ENCODE peak calls at places on chromosomes 3 and 15, in seven cellular contexts. One of them, this sample, is unnamed. For H3K27me3 and H3K4me1, the result is how much of the 10 kb centered on the place peaks cover.

GRCh38 chr15:87268675-87269074 is 987.9 kb downstream of the NTRK3 start:
- DNase-seq in GM23338: no peak
- DNase-seq in CD4-positive, CD25-positive, alpha-beta regulatory T cell: no peak
- DNase-seq in left ventricle myocardium inferior: no peak
- DNase-seq in right lobe of liver: no peak
- DNase-seq in GM12878: no peak
- DNase-seq in psoas muscle: no peak
- DNase-seq in this sample: no peak

GRCh38 chr3:184160456-184160855 is 5.3 kb downstream of the DVL3 start:
- DNase-seq in CD4-positive, CD25-positive, alpha-beta regulatory T cell: no peak
- DNase-seq in right lobe of liver: no peak
- DNase-seq in GM12878: no peak
- DNase-seq in GM23338: no peak
- DNase-seq in psoas muscle: no peak
- DNase-seq in left ventricle myocardium inferior: no peak
- DNase-seq in this sample: no peak

GRCh38 chr15:75631935-75632334 is 6.4 kb upstream of the SNUPN start:
- DNase-seq in CD4-positive, CD25-positive, alpha-beta regulatory T cell: no peak
- DNase-seq in right lobe of liver: no peak
- DNase-seq in GM12878: no peak
- DNase-seq in psoas muscle: no peak
- DNase-seq in left ventricle myocardium inferior: no peak
- DNase-seq in GM23338: no peak
- DNase-seq in this sample: no peak

GRCh38 chr3:123521179-123521969 is 63.5 kb downstream of the HACD2 start:
- DNase-seq in left ventricle myocardium inferior: no peak
- DNase-seq in GM23338: no peak
- DNase-seq in GM12878: no peak
- DNase-seq in right lobe of liver: no peak
- DNase-seq in CD4-positive, CD25-positive, alpha-beta regulatory T cell: no peak
- DNase-seq in psoas muscle: no peak
- DNase-seq in this sample: no peak

GRCh38 chr3:193771011-193771697 is 178.1 kb downstream of the OPA1 start:
- DNase-seq in GM12878: no peak
- DNase-seq in psoas muscle: no peak
- DNase-seq in GM23338: no peak
- DNase-seq in right lobe of liver: no peak
- DNase-seq in CD4-positive, CD25-positive, alpha-beta regulatory T cell: no peak
- DNase-seq in left ventricle myocardium inferior: no peak
- DNase-seq in this sample: no peak

GRCh38 chr15:79101866-79102581 is 11.4 kb upstream of the RASGRF1 start:
- DNase-seq in right lobe of liver: no peak
- DNase-seq in left ventricle myocardium inferior: no peak
- DNase-seq in GM12878: no peak
- DNase-seq in GM23338: no peak
- DNase-seq in psoas muscle: no peak
- DNase-seq in CD4-positive, CD25-positive, alpha-beta regulatory T cell: no peak
- DNase-seq in this sample: no peak

GRCh38 chr3:139317660-139318430 is 26.0 kb upstream of the MRPS22 start:
- DNase-seq in CD4-positive, CD25-positive, alpha-beta regulatory T cell: no peak
- DNase-seq in psoas muscle: no peak
- DNase-seq in GM23338: no peak
- DNase-seq in right lobe of liver: no peak
- DNase-seq in left ventricle myocardium inferior: no peak
- DNase-seq in GM12878: no peak
- DNase-seq in this sample: peak

GRCh38 chr3:193130576-193130975 is 110.4 kb upstream of the PLAAT1 start:
- DNase-seq in right lobe of liver: no peak
- DNase-seq in psoas muscle: no peak
- DNase-seq in CD4-positive, CD25-positive, alpha-beta regulatory T cell: no peak
- DNase-seq in left ventricle myocardium inferior: no peak
- DNase-seq in GM23338: no peak
- DNase-seq in GM12878: no peak
- DNase-seq in this sample: no peak

GRCh38 chr15:87033056-87033455 is 953.4 kb downstream of the AGBL1 start:
- DNase-seq in psoas muscle: no peak
- DNase-seq in GM12878: no peak
- DNase-seq in GM23338: no peak
- DNase-seq in right lobe of liver: no peak
- DNase-seq in left ventricle myocardium inferior: no peak
- DNase-seq in CD4-positive, CD25-positive, alpha-beta regulatory T cell: no peak
- DNase-seq in this sample: no peak

GRCh38 chr15:36757189-36757814 is 177.9 kb downstream of the CDIN1 start:
- DNase-seq in GM23338: no peak
- DNase-seq in left ventricle myocardium inferior: no peak
- DNase-seq in psoas muscle: no peak
- DNase-seq in right lobe of liver: no peak
- DNase-seq in GM12878: no peak
- DNase-seq in CD4-positive, CD25-positive, alpha-beta regulatory T cell: no peak
- DNase-seq in this sample: no peak

GRCh38 chr15:96361309-96362000 is 31.0 kb downstream of the NR2F2 start:
- DNase-seq in GM23338: peak
- DNase-seq in GM12878: no peak
- DNase-seq in right lobe of liver: no peak
- DNase-seq in CD4-positive, CD25-positive, alpha-beta regulatory T cell: no peak
- DNase-seq in left ventricle myocardium inferior: no peak
- DNase-seq in psoas muscle: no peak
- DNase-seq in this sample: no peak

GRCh38 chr15:96360581-96361308 is 30.2 kb downstream of the NR2F2 start:
- DNase-seq in GM12878: no peak
- DNase-seq in CD4-positive, CD25-positive, alpha-beta regulatory T cell: no peak
- DNase-seq in GM23338: peak
- DNase-seq in left ventricle myocardium inferior: no peak
- DNase-seq in right lobe of liver: no peak
- DNase-seq in psoas muscle: no peak
- DNase-seq in this sample: no peak

GRCh38 chr15:96363692-96364091 is 33.2 kb downstream of the NR2F2 start:
- DNase-seq in CD4-positive, CD25-positive, alpha-beta regulatory T cell: no peak
- DNase-seq in left ventricle myocardium inferior: no peak
- DNase-seq in psoas muscle: no peak
- DNase-seq in GM12878: no peak
- DNase-seq in right lobe of liver: no peak
- DNase-seq in GM23338: peak
- DNase-seq in this sample: no peak

GRCh38 chr15:96362001-96362758 is 31.7 kb downstream of the NR2F2 start:
- DNase-seq in left ventricle myocardium inferior: no peak
- DNase-seq in CD4-positive, CD25-positive, alpha-beta regulatory T cell: no peak
- DNase-seq in GM12878: no peak
- DNase-seq in GM23338: peak
- DNase-seq in psoas muscle: no peak
- DNase-seq in right lobe of liver: no peak
- DNase-seq in this sample: no peak

DNA sequence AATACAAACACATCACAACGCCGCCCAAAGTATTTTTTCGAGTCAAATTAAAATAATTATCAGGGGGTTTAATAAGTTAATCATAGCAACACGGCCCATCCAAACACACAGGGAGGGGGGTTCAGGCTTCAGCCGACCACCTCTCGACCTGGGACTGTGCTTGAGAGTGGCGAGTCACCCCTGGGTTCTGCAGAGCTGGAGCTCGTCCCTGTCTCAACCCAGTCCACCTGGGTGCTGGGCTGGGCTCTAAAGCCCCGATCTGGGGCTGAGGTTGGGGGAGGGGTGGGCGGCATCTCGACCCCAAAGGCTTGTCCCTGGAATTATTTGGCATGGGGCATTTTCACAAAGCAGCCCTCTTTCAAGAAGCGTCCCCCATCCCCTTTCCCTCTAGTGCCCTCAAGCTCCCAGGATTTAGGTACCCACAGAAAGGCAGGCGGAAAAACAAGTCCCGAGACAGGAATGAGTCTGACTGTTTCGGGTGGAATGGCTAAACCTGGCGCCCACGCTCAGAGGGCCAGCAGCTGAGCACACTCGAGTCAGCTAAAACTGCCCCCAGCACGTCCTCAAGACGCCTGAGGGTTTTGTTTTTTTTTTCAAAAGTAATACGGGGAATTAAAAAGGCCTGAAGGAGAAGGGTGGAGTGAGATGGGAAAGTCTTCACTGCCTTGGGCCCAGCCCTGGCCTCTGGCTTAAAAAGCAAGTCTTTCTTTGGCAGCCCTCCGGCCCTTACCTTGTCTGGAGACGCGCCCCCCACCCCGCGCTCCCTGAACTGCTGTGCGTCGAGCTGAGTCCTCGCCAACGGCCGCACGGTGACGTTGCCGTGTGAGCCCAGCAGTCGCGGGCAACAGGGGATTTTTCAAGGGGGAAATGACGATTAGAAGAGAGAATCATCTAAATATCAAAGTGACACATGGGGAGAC is 32.5 kb downstream of the NR2F2 start:
- DNase-seq in GM12878: no peak
- DNase-seq in right lobe of liver: no peak
- DNase-seq in CD4-positive, CD25-positive, alpha-beta regulatory T cell: no peak
- DNase-seq in GM23338: peak
- DNase-seq in psoas muscle: no peak
- DNase-seq in left ventricle myocardium inferior: no peak
- DNase-seq in this sample: no peak
- H3K27me3 ChIP-seq in GM12878: under half
- H3K27me3 ChIP-seq in right lobe of liver: under half
- H3K27me3 ChIP-seq in CD4-positive, CD25-positive, alpha-beta regulatory T cell: half or more
- H3K27me3 ChIP-seq in GM23338: half or more
- H3K27me3 ChIP-seq in psoas muscle: half or more
- H3K27me3 ChIP-seq in left ventricle myocardium inferior: half or more
- H3K27me3 ChIP-seq in this sample: under half

GRCh38 chr15:84950570-84951111 is 31.0 kb upstream of the PDE8A start:
- DNase-seq in right lobe of liver: no peak
- DNase-seq in CD4-positive, CD25-positive, alpha-beta regulatory T cell: no peak
- DNase-seq in GM12878: no peak
- DNase-seq in left ventricle myocardium inferior: no peak
- DNase-seq in psoas muscle: no peak
- DNase-seq in GM23338: no peak
- DNase-seq in this sample: no peak

GRCh38 chr15:84949845-84950569 is 31.6 kb upstream of the PDE8A start:
- DNase-seq in left ventricle myocardium inferior: no peak
- DNase-seq in GM12878: no peak
- DNase-seq in right lobe of liver: no peak
- DNase-seq in psoas muscle: no peak
- DNase-seq in CD4-positive, CD25-positive, alpha-beta regulatory T cell: no peak
- DNase-seq in GM23338: no peak
- DNase-seq in this sample: no peak

GRCh38 chr15:84946772-84947489 is 34.7 kb upstream of the PDE8A start:
- DNase-seq in GM23338: no peak
- DNase-seq in right lobe of liver: peak
- DNase-seq in left ventricle myocardium inferior: peak
- DNase-seq in GM12878: no peak
- DNase-seq in CD4-positive, CD25-positive, alpha-beta regulatory T cell: no peak
- DNase-seq in psoas muscle: no peak
- DNase-seq in this sample: no peak

GRCh38 chr15:84947947-84948830 is 33.5 kb upstream of the PDE8A start:
- DNase-seq in right lobe of liver: no peak
- DNase-seq in GM23338: no peak
- DNase-seq in left ventricle myocardium inferior: peak
- DNase-seq in CD4-positive, CD25-positive, alpha-beta regulatory T cell: no peak
- DNase-seq in GM12878: no peak
- DNase-seq in psoas muscle: peak
- DNase-seq in this sample: no peak

GRCh38 chr15:84949043-84949442 is 32.6 kb upstream of the PDE8A start:
- DNase-seq in psoas muscle: no peak
- DNase-seq in left ventricle myocardium inferior: no peak
- DNase-seq in CD4-positive, CD25-positive, alpha-beta regulatory T cell: no peak
- DNase-seq in GM12878: no peak
- DNase-seq in GM23338: no peak
- DNase-seq in right lobe of liver: no peak
- DNase-seq in this sample: no peak
- H3K4me3 ChIP-seq in psoas muscle: no peak
- H3K4me3 ChIP-seq in left ventricle myocardium inferior: no peak
- H3K4me3 ChIP-seq in CD4-positive, CD25-positive, alpha-beta regulatory T cell: no peak
- H3K4me3 ChIP-seq in GM12878: no peak
- H3K4me3 ChIP-seq in GM23338: no peak
- H3K4me3 ChIP-seq in right lobe of liver: no peak
- H3K4me3 ChIP-seq in this sample: no peak

GRCh38 chr3:46942481-46943236 is 33.9 kb downstream of the CCDC12 start:
- DNase-seq in left ventricle myocardium inferior: no peak
- DNase-seq in GM23338: no peak
- DNase-seq in psoas muscle: no peak
- DNase-seq in GM12878: no peak
- DNase-seq in CD4-positive, CD25-positive, alpha-beta regulatory T cell: no peak
- DNase-seq in right lobe of liver: no peak
- DNase-seq in this sample: no peak
- H3K4me1 ChIP-seq in left ventricle myocardium inferior: half or more
- H3K4me1 ChIP-seq in GM23338: under half
- H3K4me1 ChIP-seq in psoas muscle: half or more
- H3K4me1 ChIP-seq in GM12878: under half
- H3K4me1 ChIP-seq in CD4-positive, CD25-positive, alpha-beta regulatory T cell: under half
- H3K4me1 ChIP-seq in right lobe of liver: under half
- H3K4me1 ChIP-seq in this sample: half or more

GRCh38 chr3:186359078-186359477 is 3.0 kb downstream of the DGKG start:
- DNase-seq in GM12878: no peak
- DNase-seq in left ventricle myocardium inferior: no peak
- DNase-seq in right lobe of liver: no peak
- DNase-seq in CD4-positive, CD25-positive, alpha-beta regulatory T cell: no peak
- DNase-seq in GM23338: no peak
- DNase-seq in psoas muscle: no peak
- DNase-seq in this sample: no peak
- H3K27me3 ChIP-seq in GM12878: under half
- H3K27me3 ChIP-seq in left ventricle myocardium inferior: under half
- H3K27me3 ChIP-seq in right lobe of liver: under half
- H3K27me3 ChIP-seq in CD4-positive, CD25-positive, alpha-beta regulatory T cell: under half
- H3K27me3 ChIP-seq in GM23338: half or more
- H3K27me3 ChIP-seq in psoas muscle: under half
- H3K27me3 ChIP-seq in this sample: half or more

GRCh38 chr3:61748288-61748687 is 186.9 kb downstream of the PTPRG start:
- DNase-seq in right lobe of liver: no peak
- DNase-seq in CD4-positive, CD25-positive, alpha-beta regulatory T cell: no peak
- DNase-seq in psoas muscle: no peak
- DNase-seq in left ventricle myocardium inferior: no peak
- DNase-seq in GM12878: no peak
- DNase-seq in GM23338: no peak
- DNase-seq in this sample: no peak
- H3K4me3 ChIP-seq in right lobe of liver: no peak
- H3K4me3 ChIP-seq in CD4-positive, CD25-positive, alpha-beta regulatory T cell: no peak
- H3K4me3 ChIP-seq in psoas muscle: no peak
- H3K4me3 ChIP-seq in left ventricle myocardium inferior: no peak
- H3K4me3 ChIP-seq in GM12878: no peak
- H3K4me3 ChIP-seq in GM23338: no peak
- H3K4me3 ChIP-seq in this sample: no peak

DNA sequence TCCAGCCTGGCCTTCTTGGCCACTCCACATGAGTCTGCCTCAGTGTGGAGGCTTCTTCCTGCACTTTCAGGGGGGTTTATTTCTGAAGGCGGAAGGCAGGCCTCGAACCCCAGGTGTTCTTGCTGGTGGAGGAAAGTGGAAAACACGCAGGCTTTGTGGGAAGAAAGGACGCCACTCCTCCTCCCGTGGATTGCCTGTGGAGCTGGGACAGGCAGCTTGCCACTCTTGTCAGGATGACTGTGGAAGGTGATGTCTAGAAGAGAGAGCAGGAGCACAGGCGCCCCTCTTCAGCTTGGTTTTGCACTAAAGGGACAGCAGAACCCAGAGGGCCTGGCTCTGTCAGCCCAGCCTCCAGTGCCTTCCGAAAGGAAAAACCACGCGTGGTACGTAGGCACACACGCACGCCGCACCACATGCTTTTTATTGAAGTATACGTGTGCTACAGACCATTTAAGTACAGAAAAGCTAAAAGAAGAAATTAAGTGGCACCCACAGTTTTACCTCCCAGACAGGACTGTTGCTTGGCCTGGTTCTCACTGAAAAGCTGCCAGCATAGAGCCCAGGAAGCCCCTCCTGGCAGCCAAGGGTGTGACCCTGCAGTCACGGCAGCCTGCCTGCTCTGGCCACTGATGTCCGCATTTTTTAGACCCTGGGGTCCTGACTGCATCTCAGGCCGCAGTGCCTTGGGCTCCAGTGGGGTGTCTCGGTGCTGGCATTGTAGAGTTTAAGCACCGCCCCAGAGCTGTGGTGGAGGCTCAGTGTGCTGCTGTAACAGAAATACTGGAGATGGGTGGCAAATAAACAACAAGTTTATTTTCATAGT is 21.6 kb downstream of the KLF13 start:
- DNase-seq in left ventricle myocardium inferior: peak
- DNase-seq in GM12878: no peak
- DNase-seq in GM23338: no peak
- DNase-seq in right lobe of liver: peak
- DNase-seq in CD4-positive, CD25-positive, alpha-beta regulatory T cell: no peak
- DNase-seq in psoas muscle: no peak
- DNase-seq in this sample: no peak
- H3K4me1 ChIP-seq in left ventricle myocardium inferior: half or more
- H3K4me1 ChIP-seq in GM12878: half or more
- H3K4me1 ChIP-seq in GM23338: under half
- H3K4me1 ChIP-seq in right lobe of liver: under half
- H3K4me1 ChIP-seq in CD4-positive, CD25-positive, alpha-beta regulatory T cell: half or more
- H3K4me1 ChIP-seq in psoas muscle: half or more
- H3K4me1 ChIP-seq in this sample: under half

This sample was measured in PC-9.